ENCODE peak calls at places on chromosome 15, in four cellular contexts. X is iPS-NIHi11; J is stimulated activated CD4-positive, alpha-beta T cell treated with anti-CD3 and anti-CD28 coated beads, Interleukin-1b, Interleukin-23, amount 100 ng/mL, for 1 hour; N is hippocampal formation. W is an unnamed sample.

GRCh38 chr15:54518145-54518941 is 540.1 kb downstream of the UNC13C start:
- DNase-seq in X (no peak), J (no peak), N (no peak), W (no peak)

GRCh38 chr15:88605507-88606436 is 15.4 kb upstream of the AEN start:
- DNase-seq in X (peak), J (no peak), N (peak), W (no peak)

GRCh38 chr15:90225504-90226234 is 8.1 kb downstream of the CIB1 start:
- DNase-seq in X (no peak), J (no peak), N (no peak), W (no peak)

GRCh38 chr15:73683624-73684536 is at the start of gene CD276:
- DNase-seq in X (peak), J (no peak), N (peak), W (peak)

GRCh38 chr15:66046751-66047150 is 177.5 kb downstream of the RAB11A start:
- DNase-seq in X (no peak), J (no peak), N (no peak), W (no peak)

GRCh38 chr15:44802336-44802735 is 66.0 kb downstream of the TRIM69 start:
- DNase-seq in X (no peak), J (no peak), N (no peak), W (no peak)

GRCh38 chr15:73873889-73874511 is 636 bp downstream of the TBC1D21 start:
- DNase-seq in X (peak), J (no peak), N (no peak), W (peak)

GRCh38 chr15:29849716-29850115 is 27.4 kb upstream of the TJP1 start:
- DNase-seq in X (no peak), J (no peak), N (no peak), W (no peak)

GRCh38 chr15:60804986-60805949 is 326.3 kb upstream of the ICE2 start:
- DNase-seq in X (peak), J (no peak), N (no peak), W (no peak)

GRCh38 chr15:84981711-84982300 is at the start of gene PDE8A:
- DNase-seq in X (peak), J (peak), N (peak), W (peak)

GRCh38 chr15:47820780-47821319 is 103.5 kb downstream of the SEMA6D start:
- DNase-seq in X (no peak), J (no peak), N (no peak), W (no peak)

GRCh38 chr15:41891226-41891625 is 2.6 kb downstream of the SPTBN5 start:
- DNase-seq in X (no peak), J (no peak), N (no peak), W (no peak)

GRCh38 chr15:87661952-87662351 is 594.6 kb downstream of the NTRK3 start:
- DNase-seq in X (no peak), J (no peak), N (no peak), W (no peak)

GRCh38 chr15:55402707-55403106 is 5.5 kb downstream of the CCPG1 start:
- DNase-seq in X (no peak), J (no peak), N (no peak), W (no peak)

GRCh38 chr15:82919231-82919886 is 33.2 kb downstream of the HOMER2 start:
- DNase-seq in X (no peak), J (no peak), N (no peak), W (peak)

GRCh38 chr15:25508369-25509002 is 69.7 kb upstream of the UBE3A start:
- DNase-seq in X (peak), J (no peak), N (no peak), W (no peak)

GRCh38 chr15:95868970-95869369 is 461.5 kb upstream of the NR2F2 start:
- DNase-seq in X (no peak), J (no peak), N (no peak), W (no peak)

GRCh38 chr15:64267331-64267973 is 88.5 kb downstream of the CSNK1G1 start:
- DNase-seq in X (no peak), J (no peak), N (no peak), W (no peak)

GRCh38 chr15:28726102-28726501 is 13.9 kb upstream of the GOLGA8M start:
- DNase-seq in X (no peak), J (no peak), N (no peak), W (no peak)

GRCh38 chr15:82660378-82660777 is 13.2 kb upstream of the CPEB1 start:
- DNase-seq in X (no peak), J (no peak), N (no peak), W (no peak)

GRCh38 chr15:70508561-70509281 is 254.6 kb downstream of the UACA start:
- DNase-seq in X (no peak), J (no peak), N (no peak), W (no peak)

GRCh38 chr15:67080900-67081431 is 15.6 kb downstream of the SMAD3 start:
- DNase-seq in X (no peak), J (no peak), N (peak), W (no peak)

GRCh38 chr15:62075595-62076279 is 9.0 kb downstream of the C2CD4A start:
- DNase-seq in X (no peak), J (no peak), N (no peak), W (peak)

GRCh38 chr15:31322486-31322885 is 4.1 kb upstream of the KLF13 start:
- DNase-seq in X (no peak), J (no peak), N (no peak), W (no peak)

GRCh38 chr15:53882311-53882710 is 95.9 kb upstream of the UNC13C start:
- DNase-seq in X (no peak), J (no peak), N (no peak), W (no peak)

GRCh38 chr15:90681480-90681879 is 35.7 kb upstream of the BLM start:
- DNase-seq in X (no peak), J (no peak), N (no peak), W (no peak)

GRCh38 chr15:50939911-50940310 is 31.4 kb downstream of the AP4E1 start:
- DNase-seq in X (no peak), J (no peak), N (no peak), W (no peak)

GRCh38 chr15:81914333-81914732 is 131.5 kb downstream of the MEX3B start:
- DNase-seq in X (no peak), J (no peak), N (no peak), W (no peak)

GRCh38 chr15:80036067-80036466 is 23.4 kb upstream of the ZFAND6 start:
- DNase-seq in X (no peak), J (no peak), N (no peak), W (no peak)

W was measured in prostate gland.